ENCODE peak calls at places on chromosomes 13 and 19, in nine cellular contexts. X is stimulated activated CD4-positive, alpha-beta T cell treated with anti-CD3 and anti-CD28 coated beads, Interleukin-1b, Interleukin-23, amount 100 ng/mL, for 48 hours; Z is pons; M is activated T-cell treated with anti-CD3 and anti-CD28 coated beads, Interleukin-2, amount 50 U/mL, for 72 hours; B is NCI-H187; Q is NCI-H1105 treated with DMSO at 0.1 percent for 48 hours; R is EH; F is nucleus accumbens; J is HS-5. K is an unnamed sample.

GRCh38 chr19:31470952-31471351 is 121.7 kb upstream of the TSHZ3 start:
- DNase-seq in X (no peak), Z (no peak), M (no peak), B (no peak), Q (no peak), R (no peak), F (no peak), J (no peak), K (no peak)

GRCh38 chr13:93547886-93548285 is 321.3 kb downstream of the GPC6 start:
- DNase-seq in X (no peak), Z (no peak), M (no peak), B (no peak), Q (no peak), R (peak), F (no peak), J (no peak), K (no peak)

GRCh38 chr19:15291089-15291488 is 41.2 kb downstream of the BRD4 start:
- DNase-seq in X (no peak), Z (no peak), M (no peak), B (no peak), Q (no peak), R (peak), F (no peak), J (no peak), K (peak)

GRCh38 chr19:16252459-16253205 is 54.9 kb downstream of the AP1M1 start:
- DNase-seq in X (no peak), Z (peak), M (no peak), B (no peak), Q (no peak), R (no peak), F (no peak), J (no peak), K (no peak)

GRCh38 chr13:29892149-29892548 is 41.7 kb upstream of the UBL3 start:
- DNase-seq in X (no peak), Z (peak), M (no peak), B (no peak), Q (no peak), R (no peak), F (peak), J (no peak), K (no peak)

GRCh38 chr19:12035220-12036172 is at the start of gene ZNF433:
- DNase-seq in X (peak), Z (peak), M (peak), B (peak), Q (peak), R (peak), F (peak), J (peak), K (peak)

GRCh38 chr19:48836089-48837017 is at the start of gene HSD17B14:
- DNase-seq in X (no peak), Z (peak), M (no peak), B (no peak), Q (peak), R (peak), F (no peak), J (peak), K (peak)

GRCh38 chr19:53795019-53795418 is 29.1 kb downstream of the NLRP12 start:
- DNase-seq in X (no peak), Z (no peak), M (no peak), B (no peak), Q (no peak), R (no peak), F (no peak), J (no peak), K (no peak)

GRCh38 chr13:24678151-24678550 is 2.1 kb upstream of the ATP12A start:
- DNase-seq in X (no peak), Z (no peak), M (no peak), B (no peak), Q (no peak), R (no peak), F (no peak), J (no peak), K (no peak)

GRCh38 chr13:43058318-43058674 is 34.9 kb downstream of the DNAJC15 start:
- DNase-seq in X (peak), Z (no peak), M (peak), B (no peak), Q (no peak), R (peak), F (no peak), J (peak), K (no peak)

GRCh38 chr13:29369060-29369743 is 226.3 kb downstream of the SLC7A1 start:
- DNase-seq in X (no peak), Z (peak), M (no peak), B (no peak), Q (peak), R (peak), F (no peak), J (peak), K (no peak)

GRCh38 chr13:38053896-38054295 is 184.3 kb upstream of the TRPC4 start:
- DNase-seq in X (no peak), Z (no peak), M (no peak), B (no peak), Q (no peak), R (no peak), F (no peak), J (no peak), K (no peak)

GRCh38 chr13:22235285-22235949 is 564.5 kb downstream of the FGF9 start:
- DNase-seq in X (peak), Z (no peak), M (peak), B (no peak), Q (peak), R (no peak), F (no peak), J (no peak), K (no peak)

GRCh38 chr13:109136873-109137272 is 507.5 kb downstream of the MYO16 start:
- DNase-seq in X (no peak), Z (no peak), M (no peak), B (no peak), Q (no peak), R (no peak), F (no peak), J (no peak), K (no peak)

GRCh38 chr13:99307648-99308339 is 595 bp upstream of the GPR183 start:
- DNase-seq in X (peak), Z (no peak), M (peak), B (no peak), Q (no peak), R (peak), F (no peak), J (no peak), K (no peak)

GRCh38 chr13:59607780-59608233 is 555.9 kb downstream of the DIAPH3 start:
- DNase-seq in X (no peak), Z (no peak), M (no peak), B (no peak), Q (no peak), R (no peak), F (no peak), J (no peak), K (peak)

GRCh38 chr13:30734434-30734833 is 909 bp upstream of the ALOX5AP start:
- DNase-seq in X (no peak), Z (no peak), M (no peak), B (no peak), Q (no peak), R (peak), F (no peak), J (peak), K (no peak)

GRCh38 chr19:32599736-32600157 is 18.8 kb downstream of the PDCD5 start:
- DNase-seq in X (peak), Z (peak), M (peak), B (no peak), Q (peak), R (peak), F (no peak), J (no peak), K (peak)

GRCh38 chr19:19303411-19303810 is 16.9 kb downstream of the SUGP1 start:
- DNase-seq in X (no peak), Z (no peak), M (no peak), B (no peak), Q (no peak), R (no peak), F (no peak), J (no peak), K (no peak)

GRCh38 chr19:48854103-48854502 is 14.3 kb downstream of the PLEKHA4 start:
- DNase-seq in X (no peak), Z (no peak), M (no peak), B (no peak), Q (no peak), R (no peak), F (no peak), J (no peak), K (no peak)

K was measured in NCI-H2171 treated with DMSO at 0.1 percent for 48 hours.